ENCODE peak calls at places on chromosomes 13 and 19, in seven cellular contexts. H is pancreas; W is uterus; J is heart right ventricle; G is HCT116; D is CD4-positive, alpha-beta T cell; U is thoracic aorta. M is an unnamed sample.
A peak's percentile ranks its signal among the peaks of the same experiment; 100 is the strongest.

GRCh38 chr13:40272776-40273139 is 393.7 kb downstream of the FOXO1 start:
- DNase-seq in W (no peak), G (no peak), D (no peak), U (no peak), H (no peak), J (no peak), M (no peak)

GRCh38 chr13:93810264-93810663 is 583.7 kb downstream of the GPC6 start:
- DNase-seq in W (no peak), U (no peak), J (no peak), G (no peak), D (no peak), H (no peak), M (no peak)

GRCh38 chr13:51935326-51936171 is 73.8 kb downstream of the CCDC70 start:
- DNase-seq in U (no peak), W (no peak), J (no peak), D (no peak), G (peak; percentile 19), H (no peak), M (no peak)

GRCh38 chr13:29991343-29991742 is 140.9 kb upstream of the UBL3 start:
- DNase-seq in H (no peak), W (no peak), U (no peak), G (no peak), D (no peak), J (no peak), M (no peak)

GRCh38 chr19:2266183-2266993 is 10.2 kb upstream of the JSRP1 start:
- DNase-seq in U (peak; percentile 60), D (no peak), W (peak; percentile 78), H (peak; percentile 88), G (no peak), J (peak; percentile 88), M (peak; percentile 61)

GRCh38 chr13:35470671-35471465 is 5.6 kb downstream of the MAB21L1 start:
- DNase-seq in U (no peak), J (peak; percentile 29), D (no peak), G (no peak), H (peak; percentile 52), W (peak; percentile 49), M (peak; percentile 23)

GRCh38 chr13:97125051-97125809 is 96.9 kb upstream of the MBNL2 start:
- DNase-seq in J (no peak), D (no peak), H (no peak), G (peak; percentile 75), U (no peak), W (peak; percentile 54), M (peak; percentile 67)

GRCh38 chr13:78182813-78183212 is 264.2 kb upstream of the EDNRB start:
- DNase-seq in W (no peak), H (no peak), D (no peak), J (no peak), U (no peak), G (no peak), M (no peak)

GRCh38 chr13:41004875-41005693 is 14.0 kb downstream of the ELF1 start:
- DNase-seq in U (no peak), J (no peak), G (no peak), H (no peak), D (no peak), W (no peak), M (no peak)

DNA sequence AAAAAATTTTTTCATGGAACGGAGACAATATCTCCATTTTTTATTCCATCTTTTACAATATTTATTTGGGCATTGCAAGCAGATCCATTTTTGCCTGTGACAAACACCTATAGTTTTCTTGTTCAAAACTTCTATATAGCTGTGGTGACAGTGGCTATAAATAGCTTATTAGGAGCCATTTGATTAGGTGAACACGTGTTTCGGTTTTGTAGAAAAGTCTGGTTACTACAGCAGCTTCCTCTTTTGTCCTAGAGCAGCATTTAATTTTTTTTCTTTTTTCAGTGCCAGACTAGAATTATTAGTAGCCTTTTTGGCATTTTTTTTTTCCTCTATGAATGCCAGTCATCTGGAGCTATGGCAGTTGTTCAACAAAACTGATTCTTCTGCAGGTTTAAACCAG is 123.5 kb downstream of the RXFP2 start:
- DNase-seq in W (no peak), U (no peak), J (no peak), H (no peak), D (no peak), G (no peak), M (no peak)
- TF ChIP-seq CTCF in W (no peak), U (no peak), J (no peak), H (no peak), D (no peak), G (no peak), M (no peak)

GRCh38 chr13:98565726-98566577 is 11.0 kb downstream of the STK24 start:
- DNase-seq in D (no peak), J (peak; percentile 51), W (no peak), U (no peak), G (no peak), H (peak; percentile 66), M (peak; percentile 45)
- H3K27ac ChIP-seq in D (peak overlapping the region; percentile 58), J (peak overlapping the region; percentile 70), W (peak overlapping the region; percentile 64), U (peak overlapping the region; percentile 77), G (no peak overlapping the region), H (peak overlapping the region; percentile 91), M (peak overlapping the region; percentile 76)

DNA sequence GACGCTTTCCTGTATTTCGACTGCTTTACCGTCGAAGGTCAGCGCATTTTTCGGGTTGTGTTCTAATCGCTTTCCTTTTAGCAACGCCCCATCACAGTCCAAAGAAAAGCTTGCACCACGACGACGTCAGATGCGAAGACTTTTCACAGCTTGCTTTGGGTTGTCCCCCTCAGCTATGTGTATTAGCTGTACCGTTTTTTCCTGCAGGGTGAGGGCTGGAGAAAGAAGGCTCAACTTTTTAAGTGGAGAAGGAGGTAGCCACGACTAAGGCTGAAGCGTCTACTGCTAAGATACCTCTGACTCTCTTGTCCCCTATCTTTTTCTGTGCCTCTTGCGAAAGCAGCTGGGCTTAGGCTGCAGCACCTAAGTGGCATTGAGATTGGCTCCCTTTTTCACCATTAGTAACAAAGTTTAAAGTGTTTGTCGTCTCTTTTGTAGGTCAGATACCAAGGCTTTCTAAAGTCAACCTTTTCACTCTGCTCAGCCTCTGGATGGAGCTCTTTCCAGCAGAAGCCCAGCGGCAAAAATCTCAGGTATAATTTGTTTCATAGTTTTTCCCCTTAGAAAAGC is 793 bp downstream of the CDADC1 start:
- DNase-seq in D (no peak), H (no peak), J (peak; percentile 12), U (no peak), W (no peak), G (no peak), M (no peak)
- TF ChIP-seq CTCF in D (no peak), H (no peak), J (no peak), U (no peak), W (no peak), G (peak; percentile 32), M (no peak)

GRCh38 chr19:55228403-55229031 is at the start of gene TMEM86B:
- DNase-seq in W (no peak), H (no peak), G (no peak), J (no peak), D (no peak), U (no peak), M (no peak)
- H3K27ac ChIP-seq in W (no peak within 1 kb of the TSS), H (no peak within 1 kb of the TSS), G (no peak within 1 kb of the TSS), J (peak within 1 kb of the TSS; percentile 20), D (no peak within 1 kb of the TSS), U (no peak within 1 kb of the TSS), M (no peak within 1 kb of the TSS)

GRCh38 chr19:13761423-13761822 is 2.9 kb upstream of the MRI1 start:
- DNase-seq in J (no peak), W (no peak), H (no peak), G (no peak), U (no peak), D (no peak), M (no peak)
- TF ChIP-seq CTCF in J (no peak), W (no peak), H (no peak), G (peak; percentile 22), U (no peak), D (no peak), M (no peak)

GRCh38 chr19:38988632-38989031 is 13.1 kb upstream of the FBXO17 start:
- DNase-seq in H (no peak), J (no peak), G (no peak), U (no peak), W (no peak), D (no peak), M (no peak)

GRCh38 chr19:38993271-38993670 is 17.7 kb upstream of the FBXO17 start:
- DNase-seq in U (no peak), H (no peak), G (no peak), W (no peak), J (no peak), D (no peak), M (no peak)

GRCh38 chr19:38989066-38989605 is 13.6 kb upstream of the FBXO17 start:
- DNase-seq in D (no peak), U (no peak), G (no peak), W (no peak), J (no peak), H (no peak), M (no peak)

GRCh38 chr19:38985262-38985661 is 9.7 kb upstream of the FBXO17 start:
- DNase-seq in D (no peak), J (no peak), G (no peak), U (no peak), W (no peak), H (no peak), M (no peak)

GRCh38 chr19:38990949-38991697 is 15.6 kb upstream of the FBXO17 start:
- DNase-seq in W (no peak), G (no peak), H (no peak), U (no peak), D (no peak), J (no peak), M (no peak)
- H3K27ac ChIP-seq in W (no peak overlapping the region), G (no peak overlapping the region), H (no peak overlapping the region), U (no peak overlapping the region), D (no peak overlapping the region), J (no peak overlapping the region), M (no peak overlapping the region)

GRCh38 chr13:24050292-24050711 is 110.2 kb upstream of the SPATA13 start:
- DNase-seq in J (no peak), D (no peak), H (peak; percentile 70), U (no peak), W (peak; percentile 43), G (no peak), M (no peak)
- TF ChIP-seq CTCF in J (no peak), D (no peak), H (no peak), U (no peak), W (no peak), G (no peak), M (no peak)

DNA sequence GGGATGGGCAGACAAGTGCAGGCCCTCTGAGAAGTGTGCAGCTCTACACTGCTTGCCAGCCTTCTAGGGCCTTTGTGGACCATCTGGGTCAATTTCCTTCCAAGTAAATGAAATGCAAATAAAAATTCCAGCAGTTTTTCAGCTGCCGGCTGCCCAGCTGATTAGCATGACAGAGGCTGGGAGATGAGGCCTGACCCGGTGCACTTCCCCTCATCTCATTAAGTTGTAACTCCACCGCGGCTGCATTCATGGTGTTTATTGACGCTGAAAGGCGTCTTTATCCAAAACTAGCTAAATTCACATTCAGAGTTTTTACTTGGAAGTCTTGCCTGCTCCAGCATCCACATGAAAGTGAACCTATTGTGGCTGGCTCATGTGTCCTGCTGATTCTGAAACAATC is 47.4 kb upstream of the GSX1 start:
- DNase-seq in J (no peak), W (no peak), U (no peak), H (no peak), D (no peak), G (no peak), M (no peak)
- H3K27ac ChIP-seq in J (no peak overlapping the region), W (no peak overlapping the region), U (no peak overlapping the region), H (no peak overlapping the region), D (no peak overlapping the region), G (no peak overlapping the region), M (no peak overlapping the region)

GRCh38 chr19:45863840-45864628 is at the start of gene FOXA3:
- DNase-seq in U (no peak), D (peak; percentile 52), W (peak; percentile 28), J (no peak), G (no peak), H (peak; percentile 96), M (peak; percentile 27)
- TF ChIP-seq CTCF in U (peak; percentile 38), D (peak; percentile 64), W (peak; percentile 47), J (peak; percentile 58), G (peak; percentile 70), H (peak; percentile 78), M (peak; percentile 60)